ENCODE peak calls at places on chromosomes 7 and 10, in four cellular contexts. N is cardiac muscle cell, S is uterus, M is lower lobe of right lung. O is an unnamed sample. For H3K4me1, the result is how much of the 10 kb centered on the place peaks cover.

GRCh38 chr10:111360260-111360925 is 283.6 kb downstream of the ADRA2A start:
- DNase-seq in N (peak), S (no peak), M (peak), O (peak)

GRCh38 chr7:39453743-39454355 is 112.4 kb upstream of the YAE1 start:
- DNase-seq in N (peak), S (no peak), M (no peak), O (peak)

GRCh38 chr10:98357208-98357836 is 57.7 kb downstream of the PYROXD2 start:
- DNase-seq in N (peak), S (no peak), M (no peak), O (no peak)

GRCh38 chr10:30557884-30558283 is 71.7 kb downstream of the LYZL2 start:
- DNase-seq in N (peak), S (no peak), M (no peak), O (no peak)

GRCh38 chr10:26550774-26551526 is 112.8 kb downstream of the APBB1IP start:
- DNase-seq in N (peak), S (no peak), M (no peak), O (no peak)

GRCh38 chr10:103781329-103782061 is 73.9 kb downstream of the SH3PXD2A start:
- DNase-seq in N (peak), S (no peak), M (no peak), O (no peak)

GRCh38 chr10:1399431-1400120 is 337.7 kb downstream of the ADARB2 start:
- DNase-seq in N (no peak), S (no peak), M (no peak), O (no peak)

GRCh38 chr7:26046150-26046549 is 105.8 kb upstream of the NFE2L3 start:
- DNase-seq in N (no peak), S (no peak), M (no peak), O (no peak)

GRCh38 chr10:29858352-29859267 is 200.8 kb downstream of the JCAD start:
- DNase-seq in N (peak), S (peak), M (peak), O (peak)

GRCh38 chr7:39651262-39651661 is 27.9 kb downstream of the RALA start:
- DNase-seq in N (peak), S (no peak), M (no peak), O (no peak)

GRCh38 chr10:27783660-27784059 is 38.0 kb upstream of the MKX start:
- DNase-seq in N (peak), S (no peak), M (no peak), O (no peak)

GRCh38 chr10:86306628-86307278 is 59.8 kb downstream of the GRID1 start:
- DNase-seq in N (peak), S (no peak), M (no peak), O (no peak)

GRCh38 chr10:15625261-15625660 is 94.5 kb downstream of the ITGA8 start:
- DNase-seq in N (no peak), S (no peak), M (no peak), O (no peak)

GRCh38 chr10:23081156-23081833 is 14.1 kb upstream of the MSRB2 start:
- DNase-seq in N (peak), S (no peak), M (no peak), O (no peak)

GRCh38 chr10:16545126-16545736 is 23.6 kb upstream of the C1QL3 start:
- DNase-seq in N (peak), S (no peak), M (no peak), O (peak)

GRCh38 chr10:83995932-83996331 is 143.4 kb upstream of the GHITM start:
- DNase-seq in N (no peak), S (no peak), M (no peak), O (no peak)

GRCh38 chr7:74512762-74513161 is 59.1 kb downstream of the GTF2IRD1 start:
- DNase-seq in N (no peak), S (no peak), M (no peak), O (no peak)

DNA sequence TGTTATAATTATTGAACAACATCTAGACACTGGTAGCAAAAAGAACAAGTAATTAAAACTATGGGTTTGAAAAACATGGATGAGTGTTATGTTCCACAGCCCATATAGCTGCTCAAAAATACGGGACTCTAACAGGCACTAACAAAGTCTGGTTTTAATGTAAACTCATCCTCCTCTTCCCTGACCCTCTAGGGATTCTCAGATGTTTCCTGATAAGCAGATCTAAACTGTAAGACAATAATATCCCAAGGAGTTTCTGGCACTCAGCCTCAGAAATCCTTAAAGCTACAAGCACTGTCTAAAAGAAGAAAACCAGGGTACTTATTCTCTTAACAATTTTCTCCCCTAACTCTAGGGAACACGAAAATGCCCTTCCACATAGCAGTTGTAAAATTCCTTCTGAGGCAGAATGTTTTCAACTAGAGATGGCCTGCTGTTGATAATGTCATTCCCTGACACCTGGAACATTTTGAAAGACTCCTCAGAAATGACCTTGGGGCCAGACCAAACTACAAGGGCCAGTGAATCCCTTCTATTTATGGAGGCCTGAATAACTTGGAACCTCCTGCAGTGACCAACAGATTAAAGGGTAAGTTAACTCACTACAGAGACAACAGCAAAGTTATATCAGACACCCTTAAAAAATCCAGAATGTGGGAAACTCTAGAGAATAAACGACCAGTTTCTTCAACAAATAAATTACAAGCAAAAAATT is 12.7 kb downstream of the DNMBP start:
- DNase-seq in N (no peak), S (no peak), M (no peak), O (peak)
- H3K4me1 ChIP-seq in N (under half), S (under half), M (under half), O (under half)

GRCh38 chr10:60009316-60009715 is 103.0 kb upstream of the CCDC6 start:
- DNase-seq in N (no peak), S (no peak), M (no peak), O (no peak)
- H3K27ac ChIP-seq in N (no peak), S (peak), M (no peak), O (no peak)

GRCh38 chr7:159020987-159021386 is 123.7 kb downstream of the VIPR2 start:
- DNase-seq in N (no peak), S (no peak), M (no peak), O (no peak)
- TF ChIP-seq CTCF in N (no peak), S (no peak), M (no peak), O (no peak)

DNA sequence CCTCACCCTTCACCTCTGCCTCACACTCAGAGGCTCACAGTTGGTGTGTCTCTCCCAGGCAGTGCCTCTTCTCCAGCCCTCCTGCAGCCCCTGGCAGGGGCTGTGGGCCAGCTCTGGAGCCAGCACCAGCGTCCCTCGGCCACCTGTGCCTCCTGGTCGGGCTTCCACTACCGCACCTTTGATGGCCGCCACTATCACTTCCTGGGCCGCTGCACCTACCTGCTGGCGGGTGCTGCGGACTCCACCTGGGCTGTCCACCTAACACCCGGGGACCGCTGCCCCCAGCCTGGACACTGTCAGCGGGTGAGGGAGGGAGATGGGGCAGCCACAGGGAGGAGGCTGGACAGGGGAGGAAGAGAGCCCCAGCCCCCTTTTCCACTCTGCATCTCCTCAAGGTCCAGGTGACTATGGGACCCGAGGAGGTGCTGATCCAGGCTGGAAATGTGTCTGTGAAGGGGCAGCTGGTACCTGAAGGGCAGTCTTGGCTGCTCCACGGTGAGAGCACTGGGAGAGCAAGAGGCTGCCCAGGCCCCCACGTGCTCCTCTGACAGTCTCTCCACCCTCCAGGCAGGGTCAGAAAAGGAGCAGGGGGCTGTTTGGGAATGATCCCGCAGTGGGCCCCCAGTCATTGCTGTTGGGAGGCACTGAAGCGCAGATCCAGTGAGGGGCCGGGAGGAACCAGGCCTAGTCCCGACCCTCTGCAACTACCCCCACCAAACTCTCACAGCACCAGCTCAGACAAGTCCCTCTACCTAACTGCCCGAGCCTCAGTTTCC is 4.4 kb upstream of the ZNF467 start:
- DNase-seq in N (no peak), S (no peak), M (no peak), O (no peak)
- H3K4me1 ChIP-seq in N (under half), S (under half), M (under half), O (under half)

GRCh38 chr10:91080776-91081175 is 139.7 kb upstream of the PCGF5 start:
- DNase-seq in N (no peak), S (no peak), M (no peak), O (no peak)

GRCh38 chr10:91073301-91073780 is 147.1 kb upstream of the PCGF5 start:
- DNase-seq in N (no peak), S (no peak), M (no peak), O (no peak)

GRCh38 chr10:91082447-91082846 is 138.0 kb upstream of the PCGF5 start:
- DNase-seq in N (no peak), S (no peak), M (no peak), O (no peak)

GRCh38 chr10:91076991-91077548 is 143.4 kb upstream of the PCGF5 start:
- DNase-seq in N (no peak), S (no peak), M (no peak), O (no peak)

DNA sequence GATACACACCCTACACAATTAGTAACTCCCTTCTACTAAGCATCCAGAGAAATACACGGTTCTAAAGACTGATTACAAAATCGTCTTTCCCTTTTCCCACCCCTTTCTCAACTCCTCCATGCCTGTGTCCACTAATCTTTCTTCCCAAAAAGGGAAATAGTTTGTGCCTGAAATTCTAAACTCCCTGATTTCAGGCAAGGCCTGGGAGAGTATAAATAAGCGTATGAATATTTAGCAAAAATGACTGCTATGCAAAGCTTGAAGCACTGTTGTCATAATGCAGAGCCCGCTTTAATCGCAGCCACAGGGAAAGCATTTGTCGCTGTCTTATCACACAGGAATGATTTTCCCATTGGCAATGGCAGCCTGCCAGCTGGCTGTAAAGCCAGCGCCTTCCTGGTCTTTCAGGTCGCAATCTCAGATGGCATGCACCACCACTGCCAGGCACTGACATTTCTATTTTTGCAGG is 142.9 kb upstream of the PCGF5 start:
- DNase-seq in N (peak), S (peak), M (peak), O (peak)
- H3K27ac ChIP-seq in N (no peak), S (no peak), M (peak), O (no peak)

GRCh38 chr7:134197342-134197741 is 70.2 kb downstream of the LRGUK start:
- DNase-seq in N (no peak), S (no peak), M (no peak), O (no peak)
- TF ChIP-seq CTCF in N (no peak), S (no peak), M (no peak), O (no peak)

GRCh38 chr7:22357311-22358175 is 589 bp upstream of the RAPGEF5 start:
- DNase-seq in N (peak), S (no peak), M (no peak), O (no peak)

GRCh38 chr7:22359156-22359697 is 2.3 kb upstream of the RAPGEF5 start:
- DNase-seq in N (no peak), S (no peak), M (no peak), O (no peak)

GRCh38 chr7:22356010-22356854 is 722 bp downstream of the RAPGEF5 start:
- DNase-seq in N (no peak), S (no peak), M (peak), O (no peak)

GRCh38 chr7:22355620-22356009 is 1.3 kb downstream of the RAPGEF5 start:
- DNase-seq in N (no peak), S (no peak), M (no peak), O (no peak)

GRCh38 chr7:22356855-22357310 is at the start of gene RAPGEF5:
- DNase-seq in N (no peak), S (no peak), M (peak), O (no peak)
- H3K4me1 ChIP-seq in N (under half), S (under half), M (under half), O (under half)

GRCh38 chr10:94155722-94156271 is 162.1 kb downstream of the PLCE1 start:
- DNase-seq in N (no peak), S (no peak), M (no peak), O (no peak)
- H3K27ac ChIP-seq in N (no peak), S (peak), M (no peak), O (no peak)

O was measured in adrenal gland.